ENCODE peak calls at places on chromosomes 12 and 14, in seven cellular contexts. A is MM.1S, E is PC-9, T is OCI-LY7, H is DND-41, M is neural progenitor cell, U is GM23248. O is an unnamed sample. For H4K20me1, the result is how much of the 10 kb centered on the place peaks cover.

GRCh38 chr12:68159681-68160304 is at the start of gene IFNG:
- DNase-seq in A (peak), E (no peak), T (no peak), H (no peak), M (no peak), U (no peak), O (no peak)

GRCh38 chr12:1509703-1510395 is 84.5 kb downstream of the FBXL14 start:
- DNase-seq in A (no peak), E (no peak), T (no peak), H (no peak), M (no peak), U (no peak), O (no peak)

GRCh38 chr12:54126696-54127537 is 61.9 kb downstream of the SMUG1 start:
- DNase-seq in A (no peak), E (no peak), T (no peak), H (no peak), M (peak), U (peak), O (no peak)

GRCh38 chr14:20667957-20668356 is 16.4 kb upstream of the RNASE4 start:
- DNase-seq in A (peak), E (no peak), T (peak), H (no peak), M (no peak), U (no peak), O (no peak)

GRCh38 chr14:105092912-105093425 is 27.7 kb upstream of the GPR132 start:
- DNase-seq in A (no peak), E (no peak), T (no peak), H (peak), M (peak), U (peak), O (peak)

GRCh38 chr14:24913746-24914145 is 136.2 kb downstream of the STXBP6 start:
- DNase-seq in A (no peak), E (no peak), T (no peak), H (no peak), M (no peak), U (no peak), O (no peak)

GRCh38 chr14:73833530-73834257 is 17.9 kb upstream of the PTGR2 start:
- DNase-seq in A (no peak), E (peak), T (no peak), H (no peak), M (peak), U (peak), O (peak)

GRCh38 chr14:33738029-33738428 is 212.8 kb downstream of the EGLN3 start:
- DNase-seq in A (no peak), E (no peak), T (no peak), H (no peak), M (peak), U (no peak), O (no peak)

GRCh38 chr12:117120787-117121186 is 21.6 kb upstream of the TESC start:
- DNase-seq in A (no peak), E (no peak), T (no peak), H (no peak), M (no peak), U (no peak), O (no peak)

GRCh38 chr14:92108345-92109254 is 2.2 kb upstream of the ATXN3 start:
- DNase-seq in A (no peak), E (no peak), T (peak), H (peak), M (peak), U (no peak), O (no peak)

GRCh38 chr12:62683724-62684501 is 217.3 kb downstream of the MON2 start:
- DNase-seq in A (no peak), E (no peak), T (no peak), H (no peak), M (no peak), U (peak), O (peak)

GRCh38 chr12:81644503-81644902 is 114.6 kb downstream of the PPFIA2 start:
- DNase-seq in A (peak), E (peak), T (peak), H (no peak), M (peak), U (peak), O (peak)

GRCh38 chr12:5948696-5949095 is 3.6 kb upstream of the ANO2 start:
- DNase-seq in A (no peak), E (no peak), T (no peak), H (no peak), M (no peak), U (no peak), O (no peak)

GRCh38 chr14:68612049-68612448 is 180.8 kb downstream of the ZFP36L1 start:
- DNase-seq in A (no peak), E (no peak), T (no peak), H (no peak), M (no peak), U (peak), O (no peak)

GRCh38 chr12:107732365-107732764 is 28.6 kb downstream of the PRDM4 start:
- DNase-seq in A (no peak), E (no peak), T (no peak), H (no peak), M (no peak), U (no peak), O (no peak)

GRCh38 chr12:30782316-30783173 is 27.8 kb upstream of the CAPRIN2 start:
- DNase-seq in A (no peak), E (no peak), T (no peak), H (no peak), M (no peak), U (no peak), O (no peak)

GRCh38 chr12:123389560-123390351 is 5.8 kb downstream of the KMT5A start:
- DNase-seq in A (no peak), E (peak), T (peak), H (peak), M (peak), U (peak), O (no peak)

GRCh38 chr12:103840881-103841689 is at the start of gene NT5DC3:
- DNase-seq in A (peak), E (peak), T (peak), H (no peak), M (peak), U (peak), O (peak)

GRCh38 chr14:104290058-104290667 is 151.8 kb downstream of the KIF26A start:
- DNase-seq in A (no peak), E (no peak), T (no peak), H (no peak), M (no peak), U (no peak), O (no peak)

GRCh38 chr12:87120440-87120839 is 864.2 kb upstream of the MGAT4C start:
- DNase-seq in A (no peak), E (peak), T (no peak), H (no peak), M (no peak), U (peak), O (no peak)

GRCh38 chr12:40224439-40225291 is at the start of gene LRRK2:
- DNase-seq in A (no peak), E (no peak), T (peak), H (no peak), M (peak), U (peak), O (peak)

GRCh38 chr12:12091977-12092663 is 21.4 kb downstream of the BCL2L14 start:
- DNase-seq in A (no peak), E (no peak), T (no peak), H (no peak), M (no peak), U (no peak), O (no peak)

GRCh38 chr14:89921896-89922548 is 32.5 kb downstream of the EFCAB11 start:
- DNase-seq in A (no peak), E (no peak), T (no peak), H (no peak), M (no peak), U (peak), O (peak)

GRCh38 chr12:88113871-88114270 is 28.0 kb downstream of the CEP290 start:
- DNase-seq in A (no peak), E (no peak), T (no peak), H (no peak), M (no peak), U (peak), O (peak)

GRCh38 chr12:97404549-97404948 is 58.1 kb upstream of the RMST start:
- DNase-seq in A (peak), E (no peak), T (peak), H (peak), M (peak), U (peak), O (peak)

GRCh38 chr12:2841056-2841455 is 6.2 kb upstream of the NRIP2 start:
- DNase-seq in A (no peak), E (no peak), T (no peak), H (no peak), M (no peak), U (no peak), O (no peak)

GRCh38 chr12:104929368-104929767 is 28.7 kb downstream of the SLC41A2 start:
- DNase-seq in A (no peak), E (no peak), T (no peak), H (no peak), M (no peak), U (no peak), O (no peak)

GRCh38 chr12:82835217-82835616 is 148.5 kb downstream of the TMTC2 start:
- DNase-seq in A (no peak), E (no peak), T (no peak), H (no peak), M (no peak), U (peak), O (peak)

GRCh38 chr12:106096376-106096775 is 42.4 kb downstream of the NUAK1 start:
- DNase-seq in A (no peak), E (no peak), T (no peak), H (no peak), M (no peak), U (peak), O (peak)

GRCh38 chr12:100651108-100651507 is 77.6 kb downstream of the GAS2L3 start:
- DNase-seq in A (no peak), E (no peak), T (no peak), H (no peak), M (no peak), U (no peak), O (no peak)

GRCh38 chr12:130916251-130916911 is 37.3 kb upstream of the ADGRD1 start:
- DNase-seq in A (no peak), E (no peak), T (peak), H (no peak), M (peak), U (peak), O (no peak)

GRCh38 chr12:26124491-26125450 is at the start of gene BHLHE41:
- DNase-seq in A (peak), E (peak), T (no peak), H (no peak), M (peak), U (peak), O (peak)

GRCh38 chr12:42124764-42125371 is 19.8 kb downstream of the GXYLT1 start:
- DNase-seq in A (no peak), E (no peak), T (no peak), H (no peak), M (no peak), U (no peak), O (no peak)

GRCh38 chr12:130427381-130427887 is 89.7 kb downstream of the PIWIL1 start:
- DNase-seq in A (no peak), E (no peak), T (no peak), H (no peak), M (no peak), U (no peak), O (no peak)

GRCh38 chr12:69993433-69993832 is 168.4 kb downstream of the MYRFL start:
- DNase-seq in A (no peak), E (no peak), T (no peak), H (no peak), M (no peak), U (no peak), O (no peak)

GRCh38 chr14:103728721-103729120 is 13.1 kb downstream of the ZFYVE21 start:
- DNase-seq in A (no peak), E (no peak), T (no peak), H (no peak), M (no peak), U (no peak), O (no peak)

GRCh38 chr12:49944718-49945117 is 5.8 kb upstream of the AQP2 start:
- DNase-seq in A (no peak), E (no peak), T (no peak), H (no peak), M (no peak), U (no peak), O (no peak)

GRCh38 chr12:124389537-124390441 is 94.9 kb downstream of the RFLNA start:
- DNase-seq in A (no peak), E (no peak), T (no peak), H (no peak), M (peak), U (no peak), O (no peak)
- H4K20me1 ChIP-seq in A (under half), E (under half), T (under half), H (under half), M (half or more), U (under half), O (half or more)

DNA sequence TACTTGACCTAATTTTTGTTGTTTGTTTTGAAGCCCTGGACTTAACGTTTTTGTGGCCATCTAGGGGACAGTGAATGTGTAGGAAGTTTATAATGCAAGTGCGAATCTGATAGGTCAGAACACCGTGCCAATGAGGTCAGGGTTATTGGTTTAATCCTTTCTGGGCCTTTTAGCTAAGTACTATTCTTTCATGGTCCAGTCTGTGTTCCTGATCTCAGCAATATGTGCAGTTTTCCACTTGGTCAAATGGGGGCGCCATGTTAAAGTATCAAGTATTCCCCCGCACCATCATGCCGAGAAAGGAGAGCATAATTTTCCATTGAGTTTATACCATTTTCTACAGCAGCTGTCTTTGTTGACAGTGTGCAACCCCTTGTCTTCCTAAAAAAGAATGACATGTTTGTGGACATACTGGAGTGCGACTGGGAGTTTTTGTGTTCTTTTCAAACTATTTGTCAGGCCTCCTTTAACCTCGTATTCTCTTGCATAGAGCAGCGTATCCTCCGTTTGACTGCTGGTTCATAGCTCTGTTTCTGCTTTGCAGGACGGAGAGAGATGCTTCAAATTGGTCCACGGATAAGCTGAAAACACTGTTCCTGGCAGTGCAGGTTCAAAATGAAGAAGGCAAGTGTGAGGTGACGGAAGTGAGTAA is 1.3 kb downstream of the AHSA1 start:
- DNase-seq in A (peak), E (peak), T (peak), H (peak), M (peak), U (peak), O (peak)
- H4K20me1 ChIP-seq in A (under half), E (under half), T (under half), H (under half), M (under half), U (under half), O (half or more)

GRCh38 chr12:114669501-114670256 is 14.3 kb downstream of the TBX3 start:
- DNase-seq in A (no peak), E (no peak), T (no peak), H (no peak), M (peak), U (peak), O (no peak)

GRCh38 chr12:114671664-114672476 is 12.1 kb downstream of the TBX3 start:
- DNase-seq in A (no peak), E (no peak), T (no peak), H (no peak), M (peak), U (peak), O (no peak)

GRCh38 chr12:114671321-114671663 is 12.7 kb downstream of the TBX3 start:
- DNase-seq in A (no peak), E (no peak), T (no peak), H (no peak), M (no peak), U (peak), O (no peak)

GRCh38 chr12:114668905-114669304 is 15.1 kb downstream of the TBX3 start:
- DNase-seq in A (no peak), E (no peak), T (no peak), H (no peak), M (no peak), U (peak), O (no peak)

DNA sequence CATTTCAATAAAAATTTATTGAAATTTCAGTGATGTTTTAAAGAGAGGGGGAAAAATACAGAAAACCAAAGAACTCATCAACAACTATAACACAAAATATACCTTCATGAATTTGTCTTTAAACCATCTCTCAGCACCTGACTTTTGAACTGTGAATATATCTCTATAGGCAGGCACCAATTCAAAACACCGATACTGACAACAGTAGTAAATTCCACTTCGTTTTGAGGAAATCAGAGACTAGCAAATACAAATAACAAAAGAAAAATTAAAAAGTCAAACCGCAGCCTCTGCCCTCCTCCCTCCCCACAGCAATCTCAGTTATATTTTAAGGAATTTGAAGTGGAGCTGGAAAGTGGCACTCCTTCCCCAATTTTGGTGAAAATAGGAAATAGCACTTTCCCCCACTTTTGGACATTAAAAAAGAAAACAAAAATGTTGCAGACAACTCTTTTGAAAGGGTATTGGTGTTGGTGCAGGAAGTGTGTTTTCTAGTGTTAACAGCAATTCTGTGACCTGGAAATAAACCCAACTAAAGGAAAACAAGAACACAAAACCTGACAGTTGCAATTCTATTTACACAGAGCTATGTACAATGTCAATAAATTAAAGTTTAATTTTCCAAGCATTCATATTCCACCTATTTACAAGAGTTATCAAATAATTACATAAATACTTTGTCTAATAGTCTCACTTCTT is 13.6 kb downstream of the TBX3 start:
- DNase-seq in A (no peak), E (no peak), T (no peak), H (no peak), M (no peak), U (peak), O (no peak)
- H4K20me1 ChIP-seq in A (under half), E (under half), T (under half), H (under half), M (half or more), U (under half), O (under half)

GRCh38 chr12:9260931-9261330 is 52.7 kb upstream of the PZP start:
- DNase-seq in A (no peak), E (no peak), T (no peak), H (no peak), M (no peak), U (no peak), O (no peak)
- H4K20me1 ChIP-seq in A (under half), E (under half), T (under half), H (under half), M (under half), U (under half), O (under half)

GRCh38 chr12:115172521-115172920 is 488.5 kb upstream of the TBX3 start:
- DNase-seq in A (no peak), E (no peak), T (no peak), H (no peak), M (no peak), U (peak), O (peak)

GRCh38 chr12:115163710-115164109 is 479.7 kb upstream of the TBX3 start:
- DNase-seq in A (no peak), E (no peak), T (no peak), H (no peak), M (peak), U (no peak), O (no peak)

DNA sequence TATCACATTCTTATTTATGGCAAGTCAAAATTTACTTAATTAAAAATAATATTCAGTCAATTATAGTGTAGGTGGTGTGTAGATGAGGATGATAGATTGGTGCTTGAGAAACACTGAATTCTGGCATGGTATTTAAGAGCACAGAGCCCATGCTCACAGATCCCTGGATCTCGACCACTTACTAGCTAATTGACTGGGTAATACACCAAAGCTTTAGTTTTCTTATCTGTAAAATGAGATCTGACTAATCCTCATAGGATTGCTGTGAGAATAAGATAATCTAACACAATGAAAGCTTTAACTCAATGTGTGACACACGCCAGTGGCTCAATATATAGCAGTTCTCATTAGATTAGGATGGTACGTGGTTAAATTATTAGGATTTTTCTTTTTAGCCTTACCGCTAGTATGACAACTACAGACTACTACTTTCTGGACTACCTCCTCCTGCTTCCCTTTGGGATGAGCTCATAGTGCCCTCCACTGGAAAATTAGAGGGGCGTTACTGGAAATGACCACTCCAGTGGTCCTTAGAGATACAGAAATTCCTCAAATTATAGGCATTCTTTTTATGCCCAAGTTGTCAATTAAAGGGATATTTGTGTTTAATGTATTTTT is 482.8 kb upstream of the TBX3 start:
- DNase-seq in A (no peak), E (no peak), T (no peak), H (no peak), M (peak), U (no peak), O (peak)
- H4K20me1 ChIP-seq in A (under half), E (under half), T (under half), H (under half), M (under half), U (under half), O (under half)